ENCODE peak calls at places on chromosomes 5 and 9, in five cellular contexts. I is CD4-positive, CD25-positive, alpha-beta regulatory T cell; Y is SJSA1; N is GM12865; H is uterus. R is an unnamed sample.

GRCh38 chr5:54254482-54255198 is 55.7 kb downstream of the ARL15 start:
- DNase-seq in I (no peak), Y (no peak), N (no peak), H (no peak), R (no peak)

GRCh38 chr9:72888032-72888431 is 64.8 kb downstream of the ALDH1A1 start:
- DNase-seq in I (no peak), Y (no peak), N (no peak), H (no peak), R (no peak)

GRCh38 chr9:137445275-137445807 is 4.2 kb upstream of the ENTPD8 start:
- DNase-seq in I (peak; percentile 85), Y (peak; percentile 68), N (peak; percentile 83), H (peak; percentile 74), R (peak; percentile 81)

GRCh38 chr5:138274189-138274853 is at the start of gene GFRA3:
- DNase-seq in I (peak; percentile 25), Y (no peak), N (peak; percentile 30), H (peak; percentile 17), R (no peak)

GRCh38 chr5:92328584-92329259 is 945.6 kb upstream of the ARRDC3 start:
- DNase-seq in I (no peak), Y (no peak), N (no peak), H (no peak), R (no peak)

GRCh38 chr5:172417983-172418630 is 36.2 kb downstream of the SH3PXD2B start:
- DNase-seq in I (no peak), Y (peak; percentile 44), N (no peak), H (peak; percentile 96), R (peak; percentile 95)

GRCh38 chr9:92501671-92502393 is 19.5 kb upstream of the ASPN start:
- DNase-seq in I (peak; percentile 48), Y (no peak), N (peak; percentile 60), H (peak; percentile 67), R (no peak)

GRCh38 chr9:76620586-76620985 is 143.7 kb upstream of the PCA3 start:
- DNase-seq in I (no peak), Y (no peak), N (no peak), H (no peak), R (no peak)

GRCh38 chr9:123522921-123523320 is 166.9 kb downstream of the CRB2 start:
- DNase-seq in I (no peak), Y (no peak), N (no peak), H (no peak), R (no peak)

GRCh38 chr5:132293066-132293991 is 865 bp upstream of the SLC22A4 start:
- DNase-seq in I (peak; percentile 38), Y (peak; percentile 98), N (peak; percentile 72), H (peak; percentile 95), R (peak; percentile 97)

GRCh38 chr9:21549251-21549765 is 67.2 kb upstream of the IFNE start:
- DNase-seq in I (no peak), Y (peak; percentile 52), N (no peak), H (no peak), R (no peak)

GRCh38 chr5:122774861-122775712 is at the start of gene SNX2:
- DNase-seq in I (peak; percentile 92), Y (peak; percentile 83), N (peak; percentile 94), H (peak; percentile 93), R (peak; percentile 97)

GRCh38 chr5:95818181-95819147 is 4.1 kb downstream of the GLRX start:
- DNase-seq in I (no peak), Y (no peak), N (peak; percentile 41), H (no peak), R (no peak)

GRCh38 chr5:98839469-98840383 is 66.3 kb downstream of the RGMB start:
- DNase-seq in I (peak; percentile 22), Y (no peak), N (no peak), H (no peak), R (peak; percentile 55)

GRCh38 chr5:160363661-160364060 is 6.8 kb downstream of the C1QTNF2 start:
- DNase-seq in I (no peak), Y (no peak), N (no peak), H (no peak), R (no peak)

GRCh38 chr5:178235600-178235998 is 3.0 kb upstream of the PHYKPL start:
- DNase-seq in I (no peak), Y (no peak), N (no peak), H (no peak), R (peak; percentile 31)

GRCh38 chr9:81388831-81389230 is 300.5 kb downstream of the TLE1 start:
- DNase-seq in I (no peak), Y (no peak), N (no peak), H (no peak), R (no peak)

GRCh38 chr9:99105152-99106043 is 485 bp downstream of the TGFBR1 start:
- DNase-seq in I (peak; percentile 46), Y (peak; percentile 71), N (peak; percentile 81), H (peak; percentile 67), R (peak; percentile 95)

GRCh38 chr5:130189961-130190360 is 285.7 kb downstream of the CHSY3 start:
- DNase-seq in I (no peak), Y (no peak), N (no peak), H (no peak), R (no peak)

GRCh38 chr9:133876144-133876543 is 116.0 kb downstream of the VAV2 start:
- DNase-seq in I (no peak), Y (no peak), N (no peak), H (no peak), R (no peak)

GRCh38 chr5:1783214-1783551 is 16.5 kb downstream of the MRPL36 start:
- DNase-seq in I (no peak), Y (no peak), N (peak; percentile 86), H (no peak), R (peak; percentile 70)

GRCh38 chr5:32265902-32266301 is 46.8 kb downstream of the MTMR12 start:
- DNase-seq in I (no peak), Y (no peak), N (no peak), H (no peak), R (no peak)

GRCh38 chr9:78592866-78593265 is 295.9 kb downstream of the PSAT1 start:
- DNase-seq in I (no peak), Y (peak; percentile 11), N (no peak), H (no peak), R (no peak)

GRCh38 chr9:13962006-13962405 is 351.9 kb downstream of the NFIB start:
- DNase-seq in I (no peak), Y (no peak), N (no peak), H (no peak), R (no peak)

GRCh38 chr5:112279082-112279481 is 140.0 kb downstream of the EPB41L4A start:
- DNase-seq in I (no peak), Y (no peak), N (no peak), H (no peak), R (no peak)

GRCh38 chr5:135333737-135334515 is 65.1 kb downstream of the MACROH2A1 start:
- DNase-seq in I (no peak), Y (no peak), N (no peak), H (no peak), R (no peak)

GRCh38 chr5:1513326-1514026 is 10.3 kb downstream of the LPCAT1 start:
- DNase-seq in I (no peak), Y (no peak), N (no peak), H (peak; percentile 5), R (no peak)

GRCh38 chr9:68817079-68817875 is 112.2 kb downstream of the PIP5K1B start:
- DNase-seq in I (no peak), Y (no peak), N (no peak), H (no peak), R (no peak)

GRCh38 chr9:90838098-90838497 is 36.5 kb downstream of the SYK start:
- DNase-seq in I (no peak), Y (no peak), N (no peak), H (no peak), R (no peak)

GRCh38 chr5:55855509-55855908 is 4.4 kb downstream of the IL31RA start:
- DNase-seq in I (peak; percentile 33), Y (no peak), N (peak; percentile 18), H (no peak), R (no peak)

GRCh38 chr9:126229501-126229900 is 97.1 kb upstream of the MVB12B start:
- DNase-seq in I (no peak), Y (no peak), N (no peak), H (no peak), R (no peak)

GRCh38 chr9:95044731-95045508 is 272.6 kb downstream of the FANCC start:
- DNase-seq in I (no peak), Y (no peak), N (no peak), H (no peak), R (peak; percentile 82)
- H3K4me3 ChIP-seq in I (no peak overlapping the region), Y (no peak overlapping the region), N (no peak overlapping the region), H (no peak overlapping the region), R (no peak overlapping the region)

GRCh38 chr9:114347675-114348074 is 18.0 kb downstream of the ORM2 start:
- DNase-seq in I (no peak), Y (no peak), N (no peak), H (no peak), R (peak; percentile 57)
- H3K4me3 ChIP-seq in I (no peak overlapping the region), Y (no peak overlapping the region), N (no peak overlapping the region), H (no peak overlapping the region), R (no peak overlapping the region)

GRCh38 chr5:43017438-43017820 is 22.7 kb downstream of the ANXA2R start:
- DNase-seq in I (peak; percentile 70), Y (no peak), N (peak; percentile 46), H (no peak), R (peak; percentile 76)

GRCh38 chr5:43019615-43020293 is 20.4 kb downstream of the ANXA2R start:
- DNase-seq in I (peak; percentile 98), Y (no peak), N (peak; percentile 96), H (no peak), R (peak; percentile 83)

GRCh38 chr5:43019293-43019614 is 20.9 kb downstream of the ANXA2R start:
- DNase-seq in I (no peak), Y (no peak), N (no peak), H (no peak), R (no peak)

GRCh38 chr5:43014522-43014921 is 25.6 kb downstream of the ANXA2R start:
- DNase-seq in I (no peak), Y (no peak), N (no peak), H (no peak), R (no peak)

DNA sequence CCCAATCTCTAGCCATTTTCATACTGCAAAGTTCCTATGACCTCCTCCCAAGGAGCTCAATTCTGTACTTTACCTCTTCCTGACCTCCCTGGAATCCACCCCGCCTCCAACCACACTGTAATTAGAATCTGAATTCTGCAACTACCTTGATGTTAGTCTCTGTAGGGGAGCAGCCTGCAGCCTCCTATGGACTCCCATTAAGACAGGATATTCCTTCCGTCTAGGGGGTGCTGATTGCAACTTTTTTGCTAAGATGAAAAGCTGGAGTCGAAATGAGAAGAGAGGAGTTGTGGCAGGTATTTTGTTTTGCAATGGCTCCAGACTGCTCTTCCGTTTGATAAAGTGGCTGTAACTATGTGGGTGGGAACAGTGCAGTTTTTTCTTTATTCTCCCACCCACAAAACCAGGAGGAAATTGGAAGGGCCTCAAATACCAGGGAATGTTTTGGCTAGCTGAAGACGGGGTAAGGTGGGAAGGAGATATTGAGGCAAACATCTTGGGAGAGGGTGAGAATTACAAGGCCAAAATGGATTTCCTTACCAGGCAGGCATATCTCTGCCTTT is 23.8 kb downstream of the ANXA2R start:
- DNase-seq in I (no peak), Y (no peak), N (no peak), H (no peak), R (no peak)
- H3K4me3 ChIP-seq in I (peak overlapping the region; percentile 91), Y (no peak overlapping the region), N (no peak overlapping the region), H (no peak overlapping the region), R (no peak overlapping the region)

GRCh38 chr5:8749556-8749955 is 796.3 kb downstream of the SEMA5A start:
- DNase-seq in I (no peak), Y (no peak), N (no peak), H (no peak), R (no peak)

DNA sequence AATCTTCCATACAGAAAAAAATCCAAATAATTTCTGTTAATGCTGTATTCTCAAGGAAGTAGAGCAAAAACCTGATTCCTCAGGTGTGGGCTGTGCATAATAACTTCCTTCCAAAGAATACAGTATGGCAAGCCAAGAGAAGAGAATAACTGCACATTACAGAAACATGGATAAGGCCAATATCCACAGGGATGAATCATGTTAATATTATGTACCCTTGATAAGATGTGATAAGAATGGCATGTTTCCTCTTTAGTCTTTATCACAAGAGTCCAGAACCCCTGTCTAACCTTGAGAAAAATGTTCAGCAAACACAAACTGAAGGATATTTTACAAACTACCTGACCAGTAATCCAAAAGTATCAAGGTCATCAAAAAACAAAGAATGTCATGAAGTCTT is 795.8 kb downstream of the SEMA5A start:
- DNase-seq in I (no peak), Y (no peak), N (no peak), H (no peak), R (no peak)
- H3K4me3 ChIP-seq in I (no peak overlapping the region), Y (no peak overlapping the region), N (no peak overlapping the region), H (no peak overlapping the region), R (no peak overlapping the region)

R was measured in kidney.